ENCODE peak calls at places on chromosomes 6 and 20, in ten cellular contexts. H is uterus; O is A549; X is stimulated activated CD4-positive, alpha-beta T cell treated with anti-CD3 and anti-CD28 coated beads, Interleukin-12 subunit alpha, Interleukin-12 subunit beta, amount 100 ng/mL, for 48 hours; S is choroid plexus epithelial cell; U is A172; A is GM12878; N is stimulated activated CD8-positive, alpha-beta memory T cell treated with anti-CD3 and anti-CD28 coated beads, Interleukin-4, amount 100 ng/mL, for 1 hour; L is ACHN; Z is ascending aorta. I is an unnamed sample.

GRCh38 chr6:110876170-110876773 is 1.7 kb downstream of the AMD1 start:
- DNase-seq in O (peak), Z (peak), U (peak), A (no peak), X (peak), H (peak), N (peak), L (peak), S (peak), I (no peak)

GRCh38 chr6:68238097-68238597 is 396.9 kb upstream of the ADGRB3 start:
- DNase-seq in S (peak), A (no peak), U (peak), Z (no peak), O (no peak), H (no peak), X (no peak), N (no peak), L (peak), I (no peak)

GRCh38 chr20:36153754-36154695 is 515 bp upstream of the EPB41L1 start:
- DNase-seq in Z (peak), S (peak), H (peak), A (no peak), U (peak), N (no peak), O (peak), L (peak), X (no peak), I (no peak)

GRCh38 chr20:54228841-54229240 is 21.0 kb downstream of the PFDN4 start:
- DNase-seq in L (no peak), S (no peak), Z (no peak), A (no peak), X (no peak), O (no peak), U (peak), H (no peak), N (no peak), I (no peak)

GRCh38 chr6:89941031-89941775 is 46.9 kb downstream of the GJA10 start:
- DNase-seq in N (no peak), X (no peak), L (no peak), S (peak), A (no peak), U (no peak), O (no peak), H (no peak), Z (no peak), I (no peak)

GRCh38 chr6:33698494-33698893 is 13.0 kb downstream of the UQCC2 start:
- DNase-seq in S (no peak), U (no peak), Z (no peak), A (no peak), O (no peak), L (no peak), H (no peak), N (no peak), X (no peak), I (no peak)

GRCh38 chr6:24257282-24257681 is 100.6 kb downstream of the DCDC2 start:
- DNase-seq in Z (no peak), L (peak), O (no peak), A (no peak), U (no peak), X (no peak), S (no peak), H (no peak), N (no peak), I (no peak)

GRCh38 chr6:16690244-16691142 is 70.8 kb downstream of the ATXN1 start:
- DNase-seq in L (no peak), N (no peak), X (no peak), A (no peak), U (peak), Z (no peak), H (no peak), O (no peak), S (peak), I (no peak)

GRCh38 chr6:53049389-53049788 is 15.8 kb upstream of the FBXO9 start:
- DNase-seq in X (no peak), Z (no peak), S (no peak), H (no peak), O (no peak), N (no peak), U (no peak), L (no peak), A (no peak), I (no peak)

GRCh38 chr6:168232989-168233874 is 86.3 kb downstream of the DACT2 start:
- DNase-seq in H (no peak), O (no peak), L (peak), Z (no peak), U (no peak), A (no peak), X (no peak), S (no peak), N (no peak), I (no peak)

GRCh38 chr6:83511901-83512681 is at the start of gene PRSS35:
- DNase-seq in A (no peak), H (peak), Z (no peak), U (peak), L (peak), N (no peak), S (peak), X (no peak), O (peak), I (no peak)

GRCh38 chr6:43996614-43997341 is 130.5 kb downstream of the MRPL14 start:
- DNase-seq in U (no peak), A (no peak), O (no peak), N (no peak), S (no peak), H (peak), L (no peak), Z (no peak), X (no peak), I (no peak)

GRCh38 chr20:50561379-50562078 is 51.3 kb downstream of the PTPN1 start:
- DNase-seq in L (peak), H (peak), A (no peak), X (peak), N (no peak), Z (no peak), S (peak), O (peak), U (peak), I (no peak)

GRCh38 chr20:55216525-55217242 is 741.3 kb downstream of the DOK5 start:
- DNase-seq in O (no peak), S (no peak), Z (no peak), L (no peak), N (no peak), A (no peak), U (peak), H (no peak), X (no peak), I (no peak)

GRCh38 chr6:291697-292505 is at the start of gene DUSP22:
- DNase-seq in U (peak), S (peak), A (peak), H (peak), Z (peak), L (peak), O (peak), X (peak), N (peak), I (no peak)

GRCh38 chr6:45215759-45216158 is 112.4 kb upstream of the RUNX2 start:
- DNase-seq in Z (no peak), U (no peak), X (no peak), O (no peak), H (no peak), S (no peak), N (no peak), A (no peak), L (no peak), I (no peak)

GRCh38 chr20:6765469-6766058 is 1.9 kb upstream of the BMP2 start:
- DNase-seq in Z (no peak), A (no peak), N (no peak), U (peak), X (no peak), O (peak), H (no peak), L (peak), S (peak), I (no peak)

GRCh38 chr20:57473246-57474042 is 51.5 kb downstream of the CTCFL start:
- DNase-seq in S (peak), X (no peak), U (peak), L (no peak), A (peak), H (no peak), Z (no peak), O (no peak), N (no peak), I (peak)

GRCh38 chr20:50842821-50843220 is 48.0 kb downstream of the BCAS4 start:
- DNase-seq in H (no peak), N (no peak), X (no peak), L (no peak), A (no peak), S (no peak), O (no peak), Z (no peak), U (no peak), I (no peak)

GRCh38 chr6:112560651-112561050 is 213.5 kb downstream of the RFPL4B start:
- DNase-seq in X (no peak), Z (no peak), A (no peak), N (no peak), H (no peak), O (no peak), S (peak), L (no peak), U (no peak), I (no peak)